ENCODE peak calls at places on chromosomes 16 and 17, in seven cellular contexts. E is GM23248; T is activated CD4-positive, alpha-beta memory T cell treated with anti-CD3 and anti-CD28 coated beads for 36 hours; H is T-helper 17 cell; C is activated CD8-positive, alpha-beta T cell treated with anti-CD3 and anti-CD28 coated beads, Interleukin-2, amount 10 ng/mL, durations not matched to agents 7 days and 5 days; I is HFFc6; Z is A172. L is an unnamed sample.
A peak's percentile ranks its signal among the peaks of the same experiment; 100 is the strongest.

GRCh38 chr16:1678500-1679098 is 520 bp downstream of the JPT2 start:
- DNase-seq in E (peak; percentile 69), T (peak; percentile 48), H (peak; percentile 31), C (peak; percentile 42), I (peak; percentile 18), Z (peak; percentile 53), L (peak; percentile 24)

GRCh38 chr17:1010586-1010985 is 13.7 kb downstream of the TIMM22 start:
- DNase-seq in E (no peak), T (no peak), H (no peak), C (no peak), I (no peak), Z (no peak), L (no peak)

GRCh38 chr17:61476476-61477203 is 24.4 kb downstream of the TBX4 start:
- DNase-seq in E (no peak), T (no peak), H (no peak), C (no peak), I (no peak), Z (no peak), L (no peak)

GRCh38 chr17:83200746-83201145 is 121.3 kb downstream of the METRNL start:
- DNase-seq in E (peak; percentile 47), T (no peak), H (peak; percentile 1), C (no peak), I (no peak), Z (no peak), L (no peak)

GRCh38 chr17:80531400-80531799 is 13.2 kb upstream of the RPTOR start:
- DNase-seq in E (no peak), T (no peak), H (no peak), C (no peak), I (no peak), Z (no peak), L (no peak)

GRCh38 chr17:37742762-37743611 is 1.9 kb downstream of the HNF1B start:
- DNase-seq in E (peak; percentile 29), T (peak; percentile 13), H (no peak), C (no peak), I (no peak), Z (no peak), L (no peak)

GRCh38 chr17:35930211-35931065 is at the start of gene RDM1:
- DNase-seq in E (peak; percentile 58), T (peak; percentile 94), H (peak; percentile 61), C (peak; percentile 94), I (peak; percentile 18), Z (peak; percentile 81), L (peak; percentile 71)

GRCh38 chr17:63676540-63676933 is 23.4 kb downstream of the LIMD2 start:
- DNase-seq in E (no peak), T (no peak), H (no peak), C (no peak), I (no peak), Z (no peak), L (no peak)

L was measured in stimulated activated naive CD4-positive, alpha-beta T cell.